ENCODE peak calls at places on chromosome 2, in five cellular contexts. One of them, this sample, is unnamed.

GRCh38 chr2:222076978-222077690 is 221.7 kb downstream of the PAX3 start:
- DNase-seq in right atrium auricular region: no peak
- DNase-seq in Peyer's patch: no peak
- DNase-seq in hepatocyte: no peak
- DNase-seq in H9: no peak
- DNase-seq in this sample: no peak

GRCh38 chr2:128282246-128282975 is 36.3 kb downstream of the HS6ST1 start:
- DNase-seq in right atrium auricular region: no peak
- DNase-seq in Peyer's patch: no peak
- DNase-seq in hepatocyte: no peak
- DNase-seq in H9: no peak
- DNase-seq in this sample: peak; percentile 27

GRCh38 chr2:870426-870825 is 80.2 kb upstream of the SNTG2 start:
- DNase-seq in right atrium auricular region: no peak
- DNase-seq in Peyer's patch: no peak
- DNase-seq in hepatocyte: no peak
- DNase-seq in H9: no peak
- DNase-seq in this sample: no peak

GRCh38 chr2:233000886-233001750 is 11.9 kb downstream of the NGEF start:
- DNase-seq in right atrium auricular region: no peak
- DNase-seq in Peyer's patch: no peak
- DNase-seq in hepatocyte: no peak
- DNase-seq in H9: no peak
- DNase-seq in this sample: no peak

GRCh38 chr2:239433777-239434396 is 33.1 kb upstream of the HDAC4 start:
- DNase-seq in right atrium auricular region: no peak
- DNase-seq in Peyer's patch: no peak
- DNase-seq in hepatocyte: no peak
- DNase-seq in H9: no peak
- DNase-seq in this sample: no peak

GRCh38 chr2:807300-807699 is 130.1 kb upstream of the TMEM18 start:
- DNase-seq in right atrium auricular region: no peak
- DNase-seq in Peyer's patch: no peak
- DNase-seq in hepatocyte: no peak
- DNase-seq in H9: no peak
- DNase-seq in this sample: no peak

GRCh38 chr2:230888824-230889400 is 24.2 kb downstream of the ITM2C start:
- DNase-seq in right atrium auricular region: no peak
- DNase-seq in Peyer's patch: no peak
- DNase-seq in hepatocyte: no peak
- DNase-seq in H9: no peak
- DNase-seq in this sample: no peak

GRCh38 chr2:103009861-103010260 is 248.0 kb downstream of the TMEM182 start:
- DNase-seq in right atrium auricular region: no peak
- DNase-seq in Peyer's patch: no peak
- DNase-seq in hepatocyte: no peak
- DNase-seq in H9: no peak
- DNase-seq in this sample: no peak

GRCh38 chr2:231614559-231615057 is 21.9 kb downstream of the TEX44 start:
- DNase-seq in right atrium auricular region: no peak
- DNase-seq in Peyer's patch: peak; percentile 33
- DNase-seq in hepatocyte: no peak
- DNase-seq in H9: no peak
- DNase-seq in this sample: peak; percentile 79

GRCh38 chr2:113186421-113186820 is 12.7 kb downstream of the PSD4 start:
- DNase-seq in right atrium auricular region: no peak
- DNase-seq in Peyer's patch: no peak
- DNase-seq in hepatocyte: no peak
- DNase-seq in H9: no peak
- DNase-seq in this sample: no peak

GRCh38 chr2:199581935-199582336 is 124.2 kb upstream of the SATB2 start:
- DNase-seq in right atrium auricular region: no peak
- DNase-seq in Peyer's patch: no peak
- DNase-seq in hepatocyte: no peak
- DNase-seq in H9: no peak
- DNase-seq in this sample: no peak

GRCh38 chr2:187395276-187396015 is 52.6 kb downstream of the CALCRL start:
- DNase-seq in right atrium auricular region: no peak
- DNase-seq in Peyer's patch: no peak
- DNase-seq in hepatocyte: no peak
- DNase-seq in H9: no peak
- DNase-seq in this sample: no peak

GRCh38 chr2:157087373-157088005 is 170.0 kb upstream of the GALNT5 start:
- DNase-seq in right atrium auricular region: no peak
- DNase-seq in Peyer's patch: no peak
- DNase-seq in hepatocyte: no peak
- DNase-seq in H9: no peak
- DNase-seq in this sample: no peak

GRCh38 chr2:101204400-101205095 is 48.1 kb upstream of the CNOT11 start:
- DNase-seq in right atrium auricular region: no peak
- DNase-seq in Peyer's patch: no peak
- DNase-seq in hepatocyte: no peak
- DNase-seq in H9: no peak
- DNase-seq in this sample: no peak

GRCh38 chr2:172099472-172100079 is 3.1 kb downstream of the DLX2 start:
- DNase-seq in right atrium auricular region: no peak
- DNase-seq in Peyer's patch: no peak
- DNase-seq in hepatocyte: no peak
- DNase-seq in H9: no peak
- DNase-seq in this sample: no peak

GRCh38 chr2:162677476-162677875 is 161.1 kb downstream of the KCNH7 start:
- DNase-seq in right atrium auricular region: no peak
- DNase-seq in Peyer's patch: no peak
- DNase-seq in hepatocyte: no peak
- DNase-seq in H9: no peak
- DNase-seq in this sample: no peak

GRCh38 chr2:217903859-217904613 is 98.8 kb downstream of the TNS1 start:
- DNase-seq in right atrium auricular region: peak; percentile 96
- DNase-seq in Peyer's patch: no peak
- DNase-seq in hepatocyte: peak; percentile 54
- DNase-seq in H9: no peak
- DNase-seq in this sample: peak; percentile 89

GRCh38 chr2:193331701-193332100 is 1137.0 kb upstream of the TMEFF2 start:
- DNase-seq in right atrium auricular region: no peak
- DNase-seq in Peyer's patch: no peak
- DNase-seq in hepatocyte: no peak
- DNase-seq in H9: no peak
- DNase-seq in this sample: no peak

GRCh38 chr2:219299372-219299760 is 9.8 kb downstream of the PTPRN start:
- DNase-seq in right atrium auricular region: no peak
- DNase-seq in Peyer's patch: no peak
- DNase-seq in hepatocyte: no peak
- DNase-seq in H9: no peak
- DNase-seq in this sample: no peak

GRCh38 chr2:127400897-127401756 is 13.4 kb upstream of the MAP3K2 start:
- DNase-seq in right atrium auricular region: no peak
- DNase-seq in Peyer's patch: no peak
- DNase-seq in hepatocyte: no peak
- DNase-seq in H9: peak; percentile 52
- DNase-seq in this sample: no peak

GRCh38 chr2:162422894-162423293 is 79.0 kb downstream of the GCA start:
- DNase-seq in right atrium auricular region: no peak
- DNase-seq in Peyer's patch: no peak
- DNase-seq in hepatocyte: no peak
- DNase-seq in H9: no peak
- DNase-seq in this sample: no peak

GRCh38 chr2:66440692-66441091 is 5.8 kb downstream of the MEIS1 start:
- DNase-seq in right atrium auricular region: no peak
- DNase-seq in Peyer's patch: no peak
- DNase-seq in hepatocyte: peak; percentile 29
- DNase-seq in H9: no peak
- DNase-seq in this sample: peak; percentile 48

DNA sequence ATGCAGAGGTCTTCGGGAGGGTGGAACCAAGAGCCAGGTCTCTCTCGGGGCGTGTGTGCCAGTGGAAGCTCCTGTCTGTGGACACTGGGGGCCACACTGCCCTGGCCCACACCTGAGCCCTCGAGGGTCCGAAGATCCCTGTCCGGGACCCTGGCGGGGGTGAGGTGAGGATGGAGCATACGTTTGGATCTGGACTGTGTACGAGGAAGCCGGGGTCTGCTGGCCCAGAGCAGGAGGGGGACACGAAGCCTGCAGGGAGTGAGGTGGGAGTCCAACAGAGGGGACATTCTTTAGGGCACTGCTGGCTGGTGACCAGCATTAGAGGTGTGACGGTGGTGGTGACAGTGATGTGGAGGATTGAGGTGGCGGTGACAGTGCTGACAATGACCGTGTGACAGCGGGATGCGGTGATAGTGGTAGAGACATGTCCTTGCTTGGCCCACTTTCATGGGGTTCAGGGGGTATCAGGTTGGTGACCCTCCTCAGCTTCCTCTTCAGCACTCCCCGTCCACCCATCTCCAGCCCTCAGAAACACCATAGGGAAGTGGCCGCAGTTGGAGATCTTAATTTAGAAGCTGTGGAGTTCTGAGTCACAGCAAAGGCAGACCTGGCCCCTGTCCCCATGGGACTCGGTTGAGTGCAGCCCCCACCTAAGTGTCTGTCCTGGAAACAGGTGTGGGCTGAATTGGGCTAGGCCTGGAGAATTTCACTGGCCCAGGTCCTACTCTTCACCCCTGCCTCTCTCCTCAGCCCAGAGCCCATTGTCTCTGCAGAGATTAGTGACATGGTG is 252.0 kb downstream of the DYSF start:
- DNase-seq in right atrium auricular region: no peak
- DNase-seq in Peyer's patch: no peak
- DNase-seq in hepatocyte: no peak
- DNase-seq in H9: no peak
- DNase-seq in this sample: no peak
- H3K27ac ChIP-seq in right atrium auricular region: peak overlapping the region; percentile 76
- H3K27ac ChIP-seq in Peyer's patch: no peak overlapping the region
- H3K27ac ChIP-seq in hepatocyte: no peak overlapping the region
- H3K27ac ChIP-seq in H9: no peak overlapping the region
- H3K27ac ChIP-seq in this sample: no peak overlapping the region

GRCh38 chr2:150609831-150610582 is 122.5 kb upstream of the RND3 start:
- DNase-seq in right atrium auricular region: no peak
- DNase-seq in Peyer's patch: no peak
- DNase-seq in hepatocyte: no peak
- DNase-seq in H9: no peak
- DNase-seq in this sample: no peak

GRCh38 chr2:150608341-150608740 is 120.9 kb upstream of the RND3 start:
- DNase-seq in right atrium auricular region: no peak
- DNase-seq in Peyer's patch: no peak
- DNase-seq in hepatocyte: no peak
- DNase-seq in H9: no peak
- DNase-seq in this sample: no peak

GRCh38 chr2:150606380-150607060 is 119.1 kb upstream of the RND3 start:
- DNase-seq in right atrium auricular region: no peak
- DNase-seq in Peyer's patch: no peak
- DNase-seq in hepatocyte: no peak
- DNase-seq in H9: no peak
- DNase-seq in this sample: no peak

GRCh38 chr2:150605664-150606063 is 118.2 kb upstream of the RND3 start:
- DNase-seq in right atrium auricular region: no peak
- DNase-seq in Peyer's patch: no peak
- DNase-seq in hepatocyte: no peak
- DNase-seq in H9: no peak
- DNase-seq in this sample: no peak

GRCh38 chr2:150607471-150607870 is 120.0 kb upstream of the RND3 start:
- DNase-seq in right atrium auricular region: no peak
- DNase-seq in Peyer's patch: no peak
- DNase-seq in hepatocyte: no peak
- DNase-seq in H9: no peak
- DNase-seq in this sample: no peak
- H3K27ac ChIP-seq in right atrium auricular region: no peak overlapping the region
- H3K27ac ChIP-seq in Peyer's patch: no peak overlapping the region
- H3K27ac ChIP-seq in hepatocyte: no peak overlapping the region
- H3K27ac ChIP-seq in H9: no peak overlapping the region
- H3K27ac ChIP-seq in this sample: no peak overlapping the region

GRCh38 chr2:86782748-86783147 is 8.0 kb downstream of the CD8A start:
- DNase-seq in right atrium auricular region: no peak
- DNase-seq in Peyer's patch: no peak
- DNase-seq in hepatocyte: no peak
- DNase-seq in H9: no peak
- DNase-seq in this sample: no peak

GRCh38 chr2:86786001-86786536 is 4.6 kb downstream of the CD8A start:
- DNase-seq in right atrium auricular region: no peak
- DNase-seq in Peyer's patch: no peak
- DNase-seq in hepatocyte: no peak
- DNase-seq in H9: no peak
- DNase-seq in this sample: no peak

GRCh38 chr2:86781363-86781762 is 9.3 kb downstream of the CD8A start:
- DNase-seq in right atrium auricular region: no peak
- DNase-seq in Peyer's patch: no peak
- DNase-seq in hepatocyte: no peak
- DNase-seq in H9: no peak
- DNase-seq in this sample: no peak

GRCh38 chr2:86785456-86785855 is 5.3 kb downstream of the CD8A start:
- DNase-seq in right atrium auricular region: no peak
- DNase-seq in Peyer's patch: no peak
- DNase-seq in hepatocyte: no peak
- DNase-seq in H9: no peak
- DNase-seq in this sample: no peak

GRCh38 chr2:86783615-86784339 is 6.9 kb downstream of the CD8A start:
- DNase-seq in right atrium auricular region: no peak
- DNase-seq in Peyer's patch: no peak
- DNase-seq in hepatocyte: no peak
- DNase-seq in H9: no peak
- DNase-seq in this sample: no peak
- H3K27ac ChIP-seq in right atrium auricular region: no peak overlapping the region
- H3K27ac ChIP-seq in Peyer's patch: no peak overlapping the region
- H3K27ac ChIP-seq in hepatocyte: no peak overlapping the region
- H3K27ac ChIP-seq in H9: no peak overlapping the region
- H3K27ac ChIP-seq in this sample: no peak overlapping the region

GRCh38 chr2:48605482-48606175 is 12.0 kb upstream of the GTF2A1L start:
- DNase-seq in right atrium auricular region: no peak
- DNase-seq in Peyer's patch: no peak
- DNase-seq in hepatocyte: no peak
- DNase-seq in H9: no peak
- DNase-seq in this sample: no peak

GRCh38 chr2:48600917-48601316 is 16.7 kb upstream of the GTF2A1L start:
- DNase-seq in right atrium auricular region: no peak
- DNase-seq in Peyer's patch: no peak
- DNase-seq in hepatocyte: no peak
- DNase-seq in H9: no peak
- DNase-seq in this sample: no peak

GRCh38 chr2:48601349-48601748 is 16.3 kb upstream of the GTF2A1L start:
- DNase-seq in right atrium auricular region: no peak
- DNase-seq in Peyer's patch: no peak
- DNase-seq in hepatocyte: peak; percentile 59
- DNase-seq in H9: peak; percentile 66
- DNase-seq in this sample: no peak

DNA sequence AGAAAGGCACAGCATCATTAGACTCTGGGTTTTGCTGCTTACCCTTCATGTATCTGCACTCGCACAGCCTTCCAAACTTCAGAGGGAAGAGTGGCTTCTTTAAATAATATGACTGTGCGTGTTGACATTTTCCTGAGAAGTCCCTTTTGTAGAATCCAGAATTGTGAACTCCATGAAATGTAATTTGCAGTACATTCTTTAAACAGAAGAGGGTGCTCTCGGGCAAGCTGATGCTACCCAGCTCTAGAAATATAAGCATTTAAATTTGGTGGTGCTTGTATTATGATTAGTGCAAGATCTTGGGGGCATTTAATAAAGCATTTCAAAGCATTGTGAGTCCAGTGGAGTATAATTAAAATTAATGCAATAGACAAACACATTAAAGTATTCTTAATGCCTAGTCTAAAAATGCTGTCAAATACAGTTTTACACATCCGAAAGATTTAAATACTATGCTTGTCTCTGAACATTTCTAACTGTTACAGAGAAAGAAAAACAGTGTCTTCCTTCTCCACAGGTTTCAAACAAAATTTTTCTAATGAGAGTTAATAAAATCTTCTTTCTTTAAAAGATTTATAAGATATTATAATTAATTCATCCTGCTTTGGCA is 17.3 kb upstream of the GTF2A1L start:
- DNase-seq in right atrium auricular region: no peak
- DNase-seq in Peyer's patch: no peak
- DNase-seq in hepatocyte: peak; percentile 62
- DNase-seq in H9: no peak
- DNase-seq in this sample: no peak
- H3K27ac ChIP-seq in right atrium auricular region: no peak overlapping the region
- H3K27ac ChIP-seq in Peyer's patch: no peak overlapping the region
- H3K27ac ChIP-seq in hepatocyte: no peak overlapping the region
- H3K27ac ChIP-seq in H9: no peak overlapping the region
- H3K27ac ChIP-seq in this sample: no peak overlapping the region